ENCODE peak calls at places on chromosomes 5 and 9, in nine cellular contexts. One of them, this sample, is unnamed.
A peak's percentile ranks its signal among the peaks of the same experiment; 100 is the strongest.

GRCh38 chr5:80193421-80193820 is 62.4 kb downstream of the SERINC5 start:
- DNase-seq in stomach: no peak
- DNase-seq in ovary: no peak
- DNase-seq in adrenal gland: no peak
- DNase-seq in IMR-90: no peak
- DNase-seq in esophagus squamous epithelium: no peak
- DNase-seq in A549: no peak
- DNase-seq in Peyer's patch: no peak
- DNase-seq in heart left ventricle: no peak
- DNase-seq in this sample: no peak

GRCh38 chr9:3887121-3887797 is 361.5 kb upstream of the RFX3 start:
- DNase-seq in stomach: no peak
- DNase-seq in ovary: no peak
- DNase-seq in adrenal gland: no peak
- DNase-seq in IMR-90: no peak
- DNase-seq in esophagus squamous epithelium: no peak
- DNase-seq in A549: no peak
- DNase-seq in Peyer's patch: no peak
- DNase-seq in heart left ventricle: no peak
- DNase-seq in this sample: no peak

GRCh38 chr5:146428658-146429057 is 18.5 kb upstream of the TCERG1 start:
- DNase-seq in stomach: no peak
- DNase-seq in ovary: no peak
- DNase-seq in adrenal gland: no peak
- DNase-seq in IMR-90: no peak
- DNase-seq in esophagus squamous epithelium: no peak
- DNase-seq in A549: no peak
- DNase-seq in Peyer's patch: peak; percentile 65
- DNase-seq in heart left ventricle: no peak
- DNase-seq in this sample: no peak

GRCh38 chr9:127505396-127506116 is 54.2 kb downstream of the LRSAM1 start:
- DNase-seq in stomach: no peak
- DNase-seq in ovary: peak; percentile 65
- DNase-seq in adrenal gland: peak; percentile 76
- DNase-seq in IMR-90: no peak
- DNase-seq in esophagus squamous epithelium: no peak
- DNase-seq in A549: peak; percentile 62
- DNase-seq in Peyer's patch: no peak
- DNase-seq in heart left ventricle: no peak
- DNase-seq in this sample: no peak

GRCh38 chr9:112380102-112380581 is at the start of gene HSDL2:
- DNase-seq in stomach: peak; percentile 52
- DNase-seq in ovary: no peak
- DNase-seq in adrenal gland: no peak
- DNase-seq in IMR-90: peak; percentile 28
- DNase-seq in esophagus squamous epithelium: no peak
- DNase-seq in A549: peak; percentile 41
- DNase-seq in Peyer's patch: no peak
- DNase-seq in heart left ventricle: peak; percentile 59
- DNase-seq in this sample: peak; percentile 13

GRCh38 chr9:3732077-3733038 is 206.6 kb upstream of the RFX3 start:
- DNase-seq in stomach: no peak
- DNase-seq in ovary: peak; percentile 38
- DNase-seq in adrenal gland: peak; percentile 56
- DNase-seq in IMR-90: peak; percentile 90
- DNase-seq in esophagus squamous epithelium: no peak
- DNase-seq in A549: peak; percentile 78
- DNase-seq in Peyer's patch: no peak
- DNase-seq in heart left ventricle: no peak
- DNase-seq in this sample: peak; percentile 57

GRCh38 chr5:157336423-157336744 is 70.5 kb downstream of the CYFIP2 start:
- DNase-seq in stomach: no peak
- DNase-seq in ovary: no peak
- DNase-seq in adrenal gland: no peak
- DNase-seq in IMR-90: no peak
- DNase-seq in esophagus squamous epithelium: no peak
- DNase-seq in A549: no peak
- DNase-seq in Peyer's patch: no peak
- DNase-seq in heart left ventricle: no peak
- DNase-seq in this sample: no peak

GRCh38 chr9:37986001-37986400 is 82.1 kb upstream of the SLC25A51 start:
- DNase-seq in stomach: no peak
- DNase-seq in ovary: no peak
- DNase-seq in adrenal gland: no peak
- DNase-seq in IMR-90: no peak
- DNase-seq in esophagus squamous epithelium: no peak
- DNase-seq in A549: no peak
- DNase-seq in Peyer's patch: no peak
- DNase-seq in heart left ventricle: no peak
- DNase-seq in this sample: no peak

GRCh38 chr9:122228191-122228905 is 409 bp downstream of the LHX6 start:
- DNase-seq in stomach: no peak
- DNase-seq in ovary: no peak
- DNase-seq in adrenal gland: no peak
- DNase-seq in IMR-90: no peak
- DNase-seq in esophagus squamous epithelium: no peak
- DNase-seq in A549: no peak
- DNase-seq in Peyer's patch: no peak
- DNase-seq in heart left ventricle: no peak
- DNase-seq in this sample: peak; percentile 42

GRCh38 chr9:105299190-105299854 is 54.9 kb downstream of the SLC44A1 start:
- DNase-seq in stomach: peak; percentile 41
- DNase-seq in ovary: no peak
- DNase-seq in adrenal gland: peak; percentile 29
- DNase-seq in IMR-90: peak; percentile 98
- DNase-seq in esophagus squamous epithelium: no peak
- DNase-seq in A549: peak; percentile 60
- DNase-seq in Peyer's patch: no peak
- DNase-seq in heart left ventricle: peak; percentile 28
- DNase-seq in this sample: peak; percentile 91

GRCh38 chr9:113658565-113658935 is 195.0 kb downstream of the RGS3 start:
- DNase-seq in stomach: no peak
- DNase-seq in ovary: no peak
- DNase-seq in adrenal gland: peak; percentile 21
- DNase-seq in IMR-90: no peak
- DNase-seq in esophagus squamous epithelium: no peak
- DNase-seq in A549: no peak
- DNase-seq in Peyer's patch: peak; percentile 6
- DNase-seq in heart left ventricle: no peak
- DNase-seq in this sample: no peak

DNA sequence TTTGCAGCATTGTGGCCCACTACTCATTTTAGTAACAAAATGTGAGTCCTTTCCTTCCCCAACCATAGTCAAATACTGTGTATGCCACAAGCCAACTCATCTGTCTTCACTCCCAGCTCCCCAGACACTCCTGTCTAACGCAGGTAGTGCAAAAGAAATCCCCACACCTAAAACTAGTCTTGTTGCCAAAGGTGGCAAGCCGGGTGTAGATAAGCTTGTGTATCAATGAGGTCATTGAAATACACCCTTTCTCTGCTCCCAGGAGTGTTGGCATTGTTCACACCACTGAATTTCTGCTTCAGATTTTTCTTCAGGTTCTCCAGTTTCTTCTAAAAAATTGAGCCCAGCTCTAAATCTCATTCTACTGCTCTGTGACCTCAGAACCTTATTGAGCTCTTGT is 19.7 kb upstream of the RGS7BP start:
- DNase-seq in stomach: no peak
- DNase-seq in ovary: no peak
- DNase-seq in adrenal gland: no peak
- DNase-seq in IMR-90: no peak
- DNase-seq in esophagus squamous epithelium: no peak
- DNase-seq in A549: no peak
- DNase-seq in Peyer's patch: no peak
- DNase-seq in heart left ventricle: no peak
- DNase-seq in this sample: no peak
- TF ChIP-seq POLR2A in stomach: no peak
- TF ChIP-seq POLR2A in ovary: no peak
- TF ChIP-seq POLR2A in adrenal gland: no peak
- TF ChIP-seq POLR2A in IMR-90: no peak
- TF ChIP-seq POLR2A in esophagus squamous epithelium: no peak
- TF ChIP-seq POLR2A in A549: no peak
- TF ChIP-seq POLR2A in Peyer's patch: no peak
- TF ChIP-seq POLR2A in heart left ventricle: no peak
- TF ChIP-seq POLR2A in this sample: no peak

DNA sequence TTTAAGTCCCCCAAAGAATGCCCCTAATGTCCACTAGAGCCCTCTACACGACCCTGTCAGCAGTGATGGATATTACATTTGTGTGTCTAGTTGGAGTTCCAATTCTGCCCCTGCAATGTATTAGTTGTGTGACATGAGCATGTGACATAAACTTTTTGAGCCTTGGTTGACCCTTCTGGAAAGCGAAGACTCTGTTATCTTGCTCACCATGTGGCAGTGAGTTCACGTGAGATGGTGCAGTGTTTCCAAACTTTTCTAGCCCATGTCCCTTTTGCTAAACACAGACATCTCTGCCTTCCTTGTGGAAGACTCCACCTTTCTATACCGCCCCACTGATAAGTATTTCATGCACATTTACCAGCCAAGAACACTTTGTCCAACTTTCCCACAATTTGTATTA is 87.0 kb upstream of the BOD1 start:
- DNase-seq in stomach: no peak
- DNase-seq in ovary: no peak
- DNase-seq in adrenal gland: no peak
- DNase-seq in IMR-90: no peak
- DNase-seq in esophagus squamous epithelium: no peak
- DNase-seq in A549: no peak
- DNase-seq in Peyer's patch: no peak
- DNase-seq in heart left ventricle: no peak
- DNase-seq in this sample: no peak
- TF ChIP-seq POLR2A in stomach: no peak
- TF ChIP-seq POLR2A in ovary: no peak
- TF ChIP-seq POLR2A in adrenal gland: no peak
- TF ChIP-seq POLR2A in IMR-90: no peak
- TF ChIP-seq POLR2A in esophagus squamous epithelium: no peak
- TF ChIP-seq POLR2A in A549: no peak
- TF ChIP-seq POLR2A in Peyer's patch: no peak
- TF ChIP-seq POLR2A in heart left ventricle: no peak
- TF ChIP-seq POLR2A in this sample: no peak

DNA sequence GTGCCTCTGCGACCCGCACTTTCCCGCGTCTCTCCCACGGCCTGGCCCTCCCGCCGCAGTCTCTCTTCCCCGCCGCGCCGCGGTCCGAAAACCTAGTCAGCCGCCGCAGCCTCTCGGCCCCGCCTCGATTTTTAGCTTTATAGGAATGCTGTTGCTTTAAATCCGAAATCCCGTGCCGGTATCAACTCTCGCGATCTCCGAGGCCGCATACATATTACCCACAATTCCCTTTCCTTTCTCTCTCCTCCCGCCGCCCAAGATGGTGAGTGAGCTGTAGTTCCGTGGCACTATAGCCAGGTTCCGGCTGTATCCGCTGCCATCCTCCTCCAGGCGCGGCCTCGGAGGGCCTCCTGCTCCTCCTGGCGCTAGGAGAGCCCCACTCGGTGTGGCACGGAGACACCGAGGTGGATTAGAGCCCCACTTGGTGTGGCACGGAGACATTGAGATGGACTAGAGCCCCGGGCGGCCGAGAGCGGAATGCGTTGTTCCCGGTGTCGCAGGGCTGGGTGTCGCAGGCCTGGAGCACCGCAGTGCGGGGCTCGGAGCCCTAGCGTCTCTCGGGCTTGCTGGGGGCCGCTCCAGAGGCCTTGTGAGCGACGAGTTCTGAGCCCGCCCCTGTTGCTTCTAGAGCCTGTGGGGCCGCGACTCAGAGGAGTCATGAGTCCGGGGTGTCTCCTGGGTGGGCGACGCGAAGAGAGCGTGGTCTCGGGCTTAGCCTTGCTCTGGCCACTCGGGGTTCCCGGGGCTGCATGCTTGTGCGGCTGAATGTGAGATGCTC is at the start of the genes MED22 and RPL7A:
- DNase-seq in stomach: peak; percentile 94
- DNase-seq in ovary: peak; percentile 95
- DNase-seq in adrenal gland: peak; percentile 98
- DNase-seq in IMR-90: peak; percentile 96
- DNase-seq in esophagus squamous epithelium: peak; percentile 75
- DNase-seq in A549: peak; percentile 90
- DNase-seq in Peyer's patch: peak; percentile 90
- DNase-seq in heart left ventricle: peak; percentile 95
- DNase-seq in this sample: peak; percentile 89
- TF ChIP-seq POLR2A in stomach: no peak
- TF ChIP-seq POLR2A in ovary: peak; percentile 90
- TF ChIP-seq POLR2A in adrenal gland: peak; percentile 92
- TF ChIP-seq POLR2A in IMR-90: peak; percentile 99
- TF ChIP-seq POLR2A in esophagus squamous epithelium: peak; percentile 89
- TF ChIP-seq POLR2A in A549: peak; percentile 99
- TF ChIP-seq POLR2A in Peyer's patch: peak; percentile 82
- TF ChIP-seq POLR2A in heart left ventricle: peak; percentile 91
- TF ChIP-seq POLR2A in this sample: peak; percentile 95

GRCh38 chr9:120579750-120580590 is at the start of gene CDK5RAP2:
- DNase-seq in stomach: peak; percentile 96
- DNase-seq in ovary: peak; percentile 95
- DNase-seq in adrenal gland: peak; percentile 97
- DNase-seq in IMR-90: peak; percentile 98
- DNase-seq in esophagus squamous epithelium: peak; percentile 81
- DNase-seq in A549: peak; percentile 91
- DNase-seq in Peyer's patch: peak; percentile 91
- DNase-seq in heart left ventricle: peak; percentile 96
- DNase-seq in this sample: peak; percentile 97

GRCh38 chr9:120579139-120579749 is 723 bp downstream of the CDK5RAP2 start:
- DNase-seq in stomach: no peak
- DNase-seq in ovary: no peak
- DNase-seq in adrenal gland: no peak
- DNase-seq in IMR-90: no peak
- DNase-seq in esophagus squamous epithelium: no peak
- DNase-seq in A549: peak; percentile 51
- DNase-seq in Peyer's patch: no peak
- DNase-seq in heart left ventricle: no peak
- DNase-seq in this sample: peak; percentile 67

GRCh38 chr9:120578614-120579013 is 1.4 kb downstream of the CDK5RAP2 start:
- DNase-seq in stomach: no peak
- DNase-seq in ovary: no peak
- DNase-seq in adrenal gland: no peak
- DNase-seq in IMR-90: no peak
- DNase-seq in esophagus squamous epithelium: no peak
- DNase-seq in A549: no peak
- DNase-seq in Peyer's patch: no peak
- DNase-seq in heart left ventricle: no peak
- DNase-seq in this sample: no peak

GRCh38 chr9:120583958-120584369 is 4.0 kb upstream of the CDK5RAP2 start:
- DNase-seq in stomach: peak; percentile 28
- DNase-seq in ovary: no peak
- DNase-seq in adrenal gland: peak; percentile 83
- DNase-seq in IMR-90: peak; percentile 93
- DNase-seq in esophagus squamous epithelium: no peak
- DNase-seq in A549: peak; percentile 48
- DNase-seq in Peyer's patch: no peak
- DNase-seq in heart left ventricle: peak; percentile 60
- DNase-seq in this sample: peak; percentile 91

DNA sequence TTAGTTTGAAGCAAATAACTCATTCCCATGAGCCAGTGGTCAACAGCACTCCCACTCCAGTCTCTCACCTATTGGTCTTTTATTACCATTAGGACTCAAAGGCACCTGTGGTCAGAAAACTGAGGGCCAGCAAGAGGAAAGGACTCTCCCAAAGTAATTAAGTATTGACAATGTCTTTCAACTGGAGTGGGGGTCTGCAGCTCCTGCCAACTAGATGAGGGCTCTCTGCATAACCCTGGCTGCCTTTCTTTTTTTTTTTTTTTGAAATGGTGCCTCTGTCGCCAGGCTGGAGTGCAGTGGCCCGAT is 577 bp upstream of the CDK5RAP2 start:
- DNase-seq in stomach: no peak
- DNase-seq in ovary: no peak
- DNase-seq in adrenal gland: no peak
- DNase-seq in IMR-90: no peak
- DNase-seq in esophagus squamous epithelium: no peak
- DNase-seq in A549: no peak
- DNase-seq in Peyer's patch: no peak
- DNase-seq in heart left ventricle: no peak
- DNase-seq in this sample: no peak
- TF ChIP-seq POLR2A in stomach: no peak
- TF ChIP-seq POLR2A in ovary: no peak
- TF ChIP-seq POLR2A in adrenal gland: no peak
- TF ChIP-seq POLR2A in IMR-90: no peak
- TF ChIP-seq POLR2A in esophagus squamous epithelium: no peak
- TF ChIP-seq POLR2A in A549: no peak
- TF ChIP-seq POLR2A in Peyer's patch: no peak
- TF ChIP-seq POLR2A in heart left ventricle: no peak
- TF ChIP-seq POLR2A in this sample: no peak

This sample was measured in H54.